ENCODE peak calls at places on chromosomes 16 and 17, in four cellular contexts. D, S, I and O are unnamed samples.
A peak's percentile ranks its signal among the peaks of the same experiment; 100 is the strongest.

GRCh38 chr17:34723875-34724274 is 144.5 kb downstream of the TMEM132E start:
- DNase-seq in S (no peak), I (no peak), D (no peak), O (no peak)

GRCh38 chr16:83473109-83473508 is 334.7 kb upstream of the HSBP1 start:
- DNase-seq in D (peak; percentile 62), S (no peak), I (no peak), O (no peak)

GRCh38 chr16:16188827-16189226 is 34.5 kb downstream of the ABCC6 start:
- DNase-seq in S (no peak), D (no peak), I (no peak), O (no peak)

GRCh38 chr17:66667491-66668030 is 167.4 kb upstream of the CACNG5 start:
- DNase-seq in S (peak; percentile 33), D (no peak), I (no peak), O (peak; percentile 12)

GRCh38 chr16:85777583-85778310 is 21.6 kb downstream of the EMC8 start:
- DNase-seq in D (peak; percentile 90), S (no peak), I (no peak), O (no peak)

GRCh38 chr17:50392621-50393020 is 4.7 kb downstream of the LRRC59 start:
- DNase-seq in D (no peak), I (no peak), S (no peak), O (no peak)

GRCh38 chr17:50203589-50204345 is 2.3 kb upstream of the COL1A1 start:
- DNase-seq in S (no peak), D (no peak), I (no peak), O (no peak)

GRCh38 chr17:68383443-68384321 is 73.6 kb downstream of the WIPI1 start:
- DNase-seq in I (peak; percentile 51), D (no peak), S (no peak), O (no peak)

GRCh38 chr17:19306160-19307111 is 56.1 kb downstream of the B9D1 start:
- DNase-seq in D (no peak), I (no peak), S (peak; percentile 75), O (peak; percentile 74)

GRCh38 chr16:60204221-60204620 is 1470.1 kb upstream of the GOT2 start:
- DNase-seq in I (no peak), D (peak; percentile 49), S (no peak), O (no peak)

GRCh38 chr17:6084226-6085161 is 14.3 kb downstream of the WSCD1 start:
- DNase-seq in S (no peak), D (no peak), I (no peak), O (no peak)

GRCh38 chr16:22260490-22260889 is 36.7 kb upstream of the POLR3E start:
- DNase-seq in S (no peak), D (no peak), I (no peak), O (no peak)

GRCh38 chr16:70437017-70437581 is 1.8 kb downstream of the ST3GAL2 start:
- DNase-seq in I (no peak), S (peak; percentile 21), D (no peak), O (no peak)

GRCh38 chr17:53470626-53471025 is 352.1 kb upstream of the KIF2B start:
- DNase-seq in S (no peak), D (no peak), I (no peak), O (no peak)

GRCh38 chr17:64128787-64129514 is 993 bp downstream of the ERN1 start:
- DNase-seq in S (no peak), D (peak; percentile 59), I (no peak), O (no peak)

GRCh38 chr17:81121841-81122733 is 43.2 kb upstream of the PVALEF start:
- DNase-seq in I (no peak), D (no peak), S (no peak), O (no peak)

GRCh38 chr17:39365252-39365651 is 36.2 kb downstream of the FBXL20 start:
- DNase-seq in D (no peak), S (no peak), I (no peak), O (no peak)

GRCh38 chr16:84692451-84692850 is 7.3 kb upstream of the USP10 start:
- DNase-seq in S (no peak), I (no peak), D (peak; percentile 30), O (no peak)

GRCh38 chr17:83084621-83085056 is 5.2 kb downstream of the METRNL start:
- DNase-seq in I (no peak), D (no peak), S (no peak), O (no peak)

GRCh38 chr17:64507418-64507766 is 615 bp downstream of the CEP95 start:
- DNase-seq in S (peak; percentile 72), I (no peak), D (peak; percentile 69), O (peak; percentile 41)

GRCh38 chr17:59848778-59849177 is 44.0 kb downstream of the TUBD1 start:
- DNase-seq in D (peak; percentile 85), S (no peak), I (peak; percentile 62), O (peak; percentile 78)

GRCh38 chr17:34980681-34981537 is 597 bp downstream of the LIG3 start:
- DNase-seq in D (peak; percentile 85), S (peak; percentile 94), I (peak; percentile 80), O (peak; percentile 69)

GRCh38 chr17:51128089-51128488 is 7.4 kb upstream of the SPAG9 start:
- DNase-seq in S (no peak), D (no peak), I (no peak), O (no peak)

GRCh38 chr16:50311134-50311528 is 44.8 kb downstream of the ADCY7 start:
- DNase-seq in I (no peak), S (no peak), D (no peak), O (no peak)

GRCh38 chr16:57277586-57277985 is 6.9 kb downstream of the PLLP start:
- DNase-seq in D (peak; percentile 97), I (no peak), S (peak; percentile 32), O (no peak)

GRCh38 chr16:14434860-14435259 is 195.2 kb downstream of the PARN start:
- DNase-seq in I (no peak), S (no peak), D (no peak), O (no peak)

GRCh38 chr16:88936008-88936912 is 40.7 kb downstream of the CBFA2T3 start:
- DNase-seq in S (no peak), D (no peak), I (no peak), O (no peak)

GRCh38 chr17:55576237-55576998 is 65.2 kb upstream of the SMIM36 start:
- DNase-seq in S (no peak), I (peak; percentile 46), D (peak; percentile 75), O (no peak)

GRCh38 chr16:48025359-48025758 is 130.4 kb downstream of the ABCC12 start:
- DNase-seq in I (no peak), S (no peak), D (peak; percentile 51), O (no peak)

GRCh38 chr16:48030926-48031325 is 124.9 kb downstream of the ABCC12 start:
- DNase-seq in I (no peak), D (no peak), S (no peak), O (no peak)

GRCh38 chr16:48024042-48024441 is 131.8 kb downstream of the ABCC12 start:
- DNase-seq in D (no peak), I (no peak), S (no peak), O (no peak)

GRCh38 chr16:48035142-48035541 is 120.7 kb downstream of the ABCC12 start:
- DNase-seq in D (peak; percentile 66), S (no peak), I (no peak), O (no peak)

GRCh38 chr16:48029768-48030167 is 126.0 kb downstream of the ABCC12 start:
- DNase-seq in I (no peak), S (no peak), D (no peak), O (no peak)
- TF ChIP-seq CTCF in I (no peak), S (no peak), D (no peak), O (no peak)

GRCh38 chr16:397736-398332 is 835 bp downstream of the NME4 start:
- DNase-seq in D (peak; percentile 63), S (peak; percentile 60), I (peak; percentile 72), O (no peak)
- TF ChIP-seq CTCF in D (peak; percentile 48), S (no peak), I (peak; percentile 49), O (peak; percentile 17)

GRCh38 chr17:46841561-46842379 is 9.6 kb upstream of the WNT9B start:
- DNase-seq in I (no peak), D (no peak), S (peak; percentile 65), O (no peak)

GRCh38 chr17:46837521-46837920 is 13.9 kb upstream of the WNT9B start:
- DNase-seq in I (no peak), D (no peak), S (no peak), O (no peak)

GRCh38 chr17:46839211-46839610 is 12.2 kb upstream of the WNT9B start:
- DNase-seq in I (no peak), D (no peak), S (no peak), O (no peak)

GRCh38 chr17:46847204-46848191 is 3.9 kb upstream of the WNT9B start:
- DNase-seq in D (no peak), I (no peak), S (no peak), O (no peak)

GRCh38 chr17:46842835-46843234 is 8.5 kb upstream of the WNT9B start:
- DNase-seq in S (no peak), I (no peak), D (no peak), O (no peak)
- TF ChIP-seq CTCF in S (peak; percentile 44), I (peak; percentile 19), D (peak; percentile 47), O (peak; percentile 70)

GRCh38 chr17:32854834-32855389 is 22.0 kb downstream of the MYO1D start:
- DNase-seq in I (no peak), S (no peak), D (no peak), O (no peak)
- TF ChIP-seq CTCF in I (no peak), S (no peak), D (peak; percentile 6), O (peak; percentile 14)

GRCh38 chr17:78727476-78728229 is 54.4 kb downstream of the CYTH1 start:
- DNase-seq in S (no peak), I (no peak), D (no peak), O (no peak)
- TF ChIP-seq CTCF in S (peak; percentile 13), I (no peak), D (no peak), O (peak; percentile 15)

GRCh38 chr16:67028555-67029248 is at the start of gene CBFB:
- DNase-seq in I (peak; percentile 94), S (peak; percentile 99), D (peak; percentile 91), O (peak; percentile 81)
- TF ChIP-seq CTCF in I (peak; percentile 23), S (peak; percentile 6), D (no peak), O (peak; percentile 35)

GRCh38 chr16:30144017-30144416 is 21.0 kb upstream of the MAPK3 start:
- DNase-seq in I (no peak), D (no peak), S (no peak), O (no peak)

GRCh38 chr16:30141750-30142149 is 18.7 kb upstream of the MAPK3 start:
- DNase-seq in I (no peak), D (no peak), S (no peak), O (no peak)

GRCh38 chr16:30144917-30145316 is 21.9 kb upstream of the MAPK3 start:
- DNase-seq in I (no peak), S (no peak), D (no peak), O (no peak)

GRCh38 chr16:30143347-30143702 is 20.3 kb upstream of the MAPK3 start:
- DNase-seq in S (no peak), I (no peak), D (no peak), O (no peak)

GRCh38 chr16:30142672-30143346 is 19.8 kb upstream of the MAPK3 start:
- DNase-seq in D (no peak), I (no peak), S (no peak), O (no peak)
- TF ChIP-seq CTCF in D (peak; percentile 21), I (no peak), S (peak; percentile 49), O (peak; percentile 67)

GRCh38 chr16:353404-354285 is 1.1 kb upstream of the AXIN1 start:
- DNase-seq in I (no peak), D (peak; percentile 34), S (no peak), O (no peak)

GRCh38 chr16:354971-355441 is 2.5 kb upstream of the AXIN1 start:
- DNase-seq in I (no peak), S (no peak), D (no peak), O (no peak)

GRCh38 chr16:352547-353403 is at the start of gene AXIN1:
- DNase-seq in D (peak; percentile 99), S (peak; percentile 99), I (peak; percentile 99), O (peak; percentile 85)

GRCh38 chr16:356756-357155 is 4.2 kb upstream of the AXIN1 start:
- DNase-seq in I (no peak), D (no peak), S (no peak), O (no peak)

GRCh38 chr16:354286-354881 is 1.9 kb upstream of the AXIN1 start:
- DNase-seq in S (no peak), D (peak; percentile 97), I (no peak), O (no peak)
- TF ChIP-seq CTCF in S (no peak), D (no peak), I (no peak), O (no peak)